ENCODE peak calls at places on chromosomes 12 and 14, in nine cellular contexts. V is amygdala; W is activated T-helper 1 cell treated with anti-CD3 and anti-CD28 coated beads, Interleukin-12 subunit alpha, Interleukin-12 subunit beta, Interleukin-2, Interleukin-4 antibody, amounts not matched to agents 30 ng/mL and 10 ng/mL and 1 ng/mL, durations not matched to agents 14 hours and 24 hours and 36 hours; L is M059J; Y is stimulated activated CD4-positive, alpha-beta T cell treated with anti-CD3 and anti-CD28 coated beads, Interleukin-1b, Interleukin-23, amount 100 ng/mL, for 1 hour; N is A172; P is right atrium auricular region; T is RWPE1; S is fibroblast of lung. I is an unnamed sample.

GRCh38 chr12:4591180-4591687 is 29.2 kb downstream of the DYRK4 start:
- DNase-seq in V (no peak), S (no peak), P (no peak), L (no peak), Y (no peak), N (no peak), T (no peak), W (no peak), I (no peak)

GRCh38 chr12:752673-753400 is 458 bp downstream of the WNK1 start:
- DNase-seq in Y (no peak), P (peak), T (no peak), W (peak), L (peak), N (no peak), S (peak), V (no peak), I (peak)

GRCh38 chr12:116687888-116688287 is 50.0 kb downstream of the SPRING1 start:
- DNase-seq in N (peak), W (no peak), T (no peak), L (peak), P (no peak), Y (no peak), S (peak), V (no peak), I (peak)

GRCh38 chr14:105087963-105088811 is 23.0 kb upstream of the GPR132 start:
- DNase-seq in T (peak), V (no peak), S (peak), W (peak), L (peak), Y (no peak), P (no peak), N (peak), I (peak)

GRCh38 chr14:88463318-88463717 is 77.9 kb downstream of the SPATA7 start:
- DNase-seq in W (no peak), T (no peak), P (no peak), S (no peak), V (no peak), L (peak), N (no peak), Y (no peak), I (no peak)

GRCh38 chr14:57987051-57987450 is 121.2 kb upstream of the SLC35F4 start:
- DNase-seq in P (no peak), N (no peak), T (no peak), Y (no peak), S (no peak), L (peak), W (no peak), V (no peak), I (no peak)

GRCh38 chr12:123395236-123395635 is 11.3 kb downstream of the KMT5A start:
- DNase-seq in W (no peak), S (no peak), N (no peak), L (no peak), Y (no peak), P (no peak), T (no peak), V (no peak), I (no peak)

GRCh38 chr12:58206876-58207275 is 265.5 kb downstream of the ATP23 start:
- DNase-seq in V (no peak), Y (no peak), S (no peak), N (no peak), P (no peak), T (no peak), L (no peak), W (no peak), I (no peak)

GRCh38 chr12:42140901-42141300 is 3.8 kb downstream of the GXYLT1 start:
- DNase-seq in Y (no peak), W (no peak), S (peak), P (no peak), V (no peak), T (no peak), L (peak), N (peak), I (peak)

I was measured in astrocyte of the hippocampus.